ENCODE peak calls at places on chromosomes 5 and 9, in six cellular contexts. Z is endothelial cell of umbilical vein, D is breast epithelium, R is testis, L is Peyer's patch, I is ovary. A is an unnamed sample.

GRCh38 chr5:39533749-39534148 is 109.0 kb upstream of the DAB2 start:
- DNase-seq in Z (peak; percentile 63), D (no peak), R (no peak), L (no peak), I (no peak), A (no peak)

GRCh38 chr9:89312154-89312616 is 1.2 kb downstream of the CKS2 start:
- DNase-seq in Z (peak; percentile 59), D (no peak), R (peak; percentile 42), L (no peak), I (no peak), A (no peak)

GRCh38 chr9:112586600-112587155 is 100.1 kb downstream of the KIAA1958 start:
- DNase-seq in Z (no peak), D (no peak), R (no peak), L (no peak), I (no peak), A (no peak)

GRCh38 chr5:90962481-90962880 is 403.9 kb downstream of the ADGRV1 start:
- DNase-seq in Z (peak; percentile 35), D (no peak), R (no peak), L (no peak), I (no peak), A (no peak)

GRCh38 chr9:115121140-115121710 is 3.3 kb upstream of the TNC start:
- DNase-seq in Z (no peak), D (no peak), R (no peak), L (no peak), I (no peak), A (no peak)

GRCh38 chr9:128408963-128409431 is 11.7 kb upstream of the CERCAM start:
- DNase-seq in Z (no peak), D (no peak), R (no peak), L (no peak), I (no peak), A (no peak)

GRCh38 chr5:36068751-36069281 is 2.1 kb upstream of the UGT3A2 start:
- DNase-seq in Z (no peak), D (no peak), R (no peak), L (no peak), I (no peak), A (no peak)

GRCh38 chr5:171369056-171369455 is 18.6 kb upstream of the NPM1 start:
- DNase-seq in Z (no peak), D (no peak), R (no peak), L (peak; percentile 51), I (no peak), A (no peak)

GRCh38 chr9:26341545-26341944 is 551.1 kb downstream of the CAAP1 start:
- DNase-seq in Z (no peak), D (no peak), R (no peak), L (no peak), I (no peak), A (no peak)

GRCh38 chr5:14218011-14218410 is 74.9 kb downstream of the TRIO start:
- DNase-seq in Z (no peak), D (no peak), R (no peak), L (no peak), I (no peak), A (no peak)

GRCh38 chr9:124786881-124787573 is 10.1 kb downstream of the OLFML2A start:
- DNase-seq in Z (no peak), D (peak; percentile 47), R (no peak), L (peak; percentile 35), I (peak; percentile 5), A (no peak)

GRCh38 chr5:39352931-39353330 is 11.4 kb downstream of the C9 start:
- DNase-seq in Z (no peak), D (no peak), R (no peak), L (no peak), I (no peak), A (no peak)

GRCh38 chr5:123035950-123036390 is 555 bp downstream of the PPIC start:
- DNase-seq in Z (peak; percentile 51), D (peak; percentile 61), R (peak; percentile 56), L (peak; percentile 62), I (peak; percentile 49), A (peak; percentile 23)

GRCh38 chr9:97480749-97481148 is 20.7 kb upstream of the TMOD1 start:
- DNase-seq in Z (no peak), D (no peak), R (no peak), L (no peak), I (no peak), A (no peak)

GRCh38 chr5:121378559-121379359 is 472.9 kb upstream of the FTMT start:
- DNase-seq in Z (no peak), D (no peak), R (no peak), L (no peak), I (no peak), A (no peak)

GRCh38 chr5:159826351-159827222 is 89.7 kb upstream of the ADRA1B start:
- DNase-seq in Z (no peak), D (no peak), R (no peak), L (peak; percentile 53), I (peak; percentile 14), A (no peak)

GRCh38 chr9:125747765-125748510 is 765 bp downstream of the PBX3 start:
- DNase-seq in Z (peak; percentile 52), D (no peak), R (peak; percentile 42), L (peak; percentile 61), I (peak; percentile 24), A (no peak)

GRCh38 chr5:137598341-137598740 is 99.2 kb upstream of the SPOCK1 start:
- DNase-seq in Z (no peak), D (no peak), R (no peak), L (no peak), I (no peak), A (no peak)

GRCh38 chr5:77285442-77285841 is 75.0 kb downstream of the PDE8B start:
- DNase-seq in Z (no peak), D (no peak), R (no peak), L (no peak), I (no peak), A (no peak)

GRCh38 chr5:133876266-133876665 is 92.2 kb downstream of the C5orf15 start:
- DNase-seq in Z (no peak), D (no peak), R (no peak), L (no peak), I (no peak), A (no peak)

GRCh38 chr9:99811172-99811571 is 10.5 kb upstream of the NR4A3 start:
- DNase-seq in Z (no peak), D (no peak), R (no peak), L (no peak), I (no peak), A (no peak)

GRCh38 chr5:2756211-2756746 is 4.8 kb upstream of the IRX2 start:
- DNase-seq in Z (no peak), D (peak; percentile 62), R (no peak), L (no peak), I (no peak), A (no peak)

GRCh38 chr9:131263701-131264100 is 12.6 kb downstream of the FAM78A start:
- DNase-seq in Z (no peak), D (no peak), R (no peak), L (no peak), I (no peak), A (no peak)

GRCh38 chr9:23747088-23747748 is 78.8 kb downstream of the ELAVL2 start:
- DNase-seq in Z (no peak), D (no peak), R (no peak), L (no peak), I (no peak), A (no peak)

GRCh38 chr9:122396622-122397148 is 25.9 kb downstream of the PTGS1 start:
- DNase-seq in Z (peak; percentile 29), D (no peak), R (no peak), L (no peak), I (no peak), A (no peak)

GRCh38 chr9:136848393-136849037 is 694 bp upstream of the PHPT1 start:
- DNase-seq in Z (no peak), D (no peak), R (peak; percentile 40), L (peak; percentile 67), I (no peak), A (no peak)

GRCh38 chr5:117859161-117859560 is 1129.2 kb downstream of the DTWD2 start:
- DNase-seq in Z (no peak), D (no peak), R (no peak), L (no peak), I (no peak), A (no peak)

GRCh38 chr5:8429778-8430758 is 561.1 kb downstream of the MTRR start:
- DNase-seq in Z (no peak), D (no peak), R (no peak), L (no peak), I (no peak), A (no peak)
- TF ChIP-seq POLR2A in Z (no peak), D (no peak), R (no peak), L (no peak), I (no peak), A (no peak)

DNA sequence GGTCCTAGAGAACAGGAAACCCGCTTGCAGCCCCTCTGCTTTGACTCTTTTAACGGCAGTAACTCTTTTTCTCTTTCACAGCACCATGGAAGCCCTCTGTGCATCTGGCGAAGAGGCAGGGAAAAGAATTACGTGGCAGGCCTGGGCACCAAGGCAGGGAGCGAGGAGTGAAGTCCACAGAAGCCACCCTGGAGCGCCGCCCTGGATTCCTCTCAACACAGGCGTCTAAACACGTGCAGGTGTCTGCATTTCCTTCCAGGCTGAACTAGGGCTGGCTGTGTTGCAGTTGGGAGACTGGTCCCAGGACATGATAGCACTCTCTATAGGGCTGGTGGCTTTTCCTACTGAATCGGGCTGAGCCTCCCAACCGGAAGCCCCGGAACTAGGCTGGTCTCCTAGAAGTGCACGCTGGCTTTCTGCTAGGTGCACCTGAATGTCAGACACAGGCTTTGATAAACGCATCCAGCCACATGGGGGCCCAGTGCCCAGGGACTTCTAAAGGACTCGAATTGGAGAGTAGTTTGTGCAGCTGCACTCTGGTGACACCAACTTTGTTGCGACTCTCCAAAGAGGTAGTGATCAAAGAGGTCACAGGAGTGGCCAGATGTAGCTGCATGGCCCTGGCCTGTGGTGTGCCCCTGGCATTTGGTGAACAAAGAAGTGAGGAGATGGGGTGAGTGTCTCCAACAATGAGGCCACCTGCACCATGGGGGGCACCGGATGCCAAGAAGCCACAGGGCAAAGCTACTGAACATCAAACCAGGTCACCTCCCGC is 54.5 kb downstream of the AK8 start:
- DNase-seq in Z (no peak), D (no peak), R (no peak), L (peak; percentile 51), I (no peak), A (no peak)
- H3K4me3 ChIP-seq in Z (no peak overlapping the region), D (no peak overlapping the region), R (no peak overlapping the region), L (no peak overlapping the region), I (no peak overlapping the region), A (no peak overlapping the region)

DNA sequence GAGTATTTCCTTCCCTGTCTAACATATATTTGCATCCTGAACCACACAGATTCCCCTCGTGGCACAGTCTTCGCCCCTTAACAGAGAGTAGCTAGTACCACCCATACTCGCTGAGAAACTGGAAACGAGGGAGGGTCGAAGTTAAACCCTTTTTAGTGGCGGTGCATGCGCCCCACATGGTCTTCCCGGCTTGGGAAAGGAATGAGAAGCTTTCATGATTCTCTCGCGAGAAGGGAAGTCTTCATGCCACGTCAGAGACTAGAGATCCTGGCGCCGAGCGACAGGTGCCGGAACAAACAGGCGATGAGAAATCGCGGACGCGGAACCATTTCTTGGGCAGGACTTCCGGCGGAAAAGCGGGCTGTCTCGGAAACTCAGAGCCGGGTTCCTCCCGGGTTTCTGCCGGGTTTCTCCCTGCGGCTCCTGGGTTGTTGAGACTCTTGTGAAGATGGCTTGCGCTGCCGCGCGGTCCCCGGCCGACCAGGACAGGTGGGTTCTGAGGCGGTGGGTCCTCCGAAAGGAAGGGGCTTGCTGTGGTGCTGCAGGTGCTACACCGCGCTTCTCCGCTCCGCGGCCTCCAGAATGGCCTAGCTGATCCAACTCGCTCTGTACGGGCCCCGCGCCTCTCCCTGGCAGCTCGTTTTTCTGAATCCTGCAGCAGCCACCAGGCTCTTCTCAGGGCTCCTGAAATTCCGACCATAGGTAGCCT is at the start of gene SRP19:
- DNase-seq in Z (peak; percentile 97), D (peak; percentile 91), R (peak; percentile 98), L (peak; percentile 98), I (peak; percentile 93), A (peak; percentile 93)
- TF ChIP-seq POLR2A in Z (peak; percentile 92), D (peak; percentile 64), R (no peak), L (peak; percentile 67), I (peak; percentile 50), A (peak; percentile 5)

GRCh38 chr9:111356567-111357244 is 26.7 kb upstream of the OR2K2 start:
- DNase-seq in Z (peak; percentile 53), D (no peak), R (no peak), L (no peak), I (peak; percentile 9), A (no peak)
- H3K4me3 ChIP-seq in Z (no peak overlapping the region), D (peak overlapping the region; percentile 51), R (no peak overlapping the region), L (no peak overlapping the region), I (peak overlapping the region; percentile 10), A (no peak overlapping the region)